ENCODE peak calls at places on chromosome 1, in eight cellular contexts. One of them, this sample, is unnamed.
A peak's percentile ranks its signal among the peaks of the same experiment; 100 is the strongest.

GRCh38 chr1:109266965-109267364 is 16.0 kb downstream of the PSRC1 start:
- DNase-seq in fibroblast of lung: peak; percentile 94
- DNase-seq in HL-60: no peak
- DNase-seq in Caco-2: no peak
- DNase-seq in body of pancreas: no peak
- DNase-seq in PC-9: peak; percentile 85
- DNase-seq in GM23338: no peak
- DNase-seq in left lung: no peak
- DNase-seq in this sample: no peak

GRCh38 chr1:72111662-72112061 is 170.7 kb downstream of the NEGR1 start:
- DNase-seq in PC-9: no peak
- DNase-seq in body of pancreas: no peak
- DNase-seq in GM23338: no peak
- DNase-seq in HL-60: peak; percentile 26
- DNase-seq in fibroblast of lung: no peak
- DNase-seq in Caco-2: no peak
- DNase-seq in left lung: no peak
- DNase-seq in this sample: no peak

GRCh38 chr1:234725177-234726132 is 115.5 kb upstream of the IRF2BP2 start:
- DNase-seq in fibroblast of lung: peak; percentile 25
- DNase-seq in GM23338: no peak
- DNase-seq in left lung: no peak
- DNase-seq in Caco-2: no peak
- DNase-seq in HL-60: peak; percentile 45
- DNase-seq in body of pancreas: peak; percentile 71
- DNase-seq in PC-9: peak; percentile 47
- DNase-seq in this sample: no peak

GRCh38 chr1:247415423-247416361 is at the start of gene NLRP3:
- DNase-seq in body of pancreas: no peak
- DNase-seq in PC-9: peak; percentile 35
- DNase-seq in HL-60: peak; percentile 82
- DNase-seq in fibroblast of lung: no peak
- DNase-seq in GM23338: peak; percentile 20
- DNase-seq in Caco-2: no peak
- DNase-seq in left lung: peak; percentile 62
- DNase-seq in this sample: peak; percentile 59

GRCh38 chr1:173275496-173275895 is 68.4 kb upstream of the TNFSF4 start:
- DNase-seq in fibroblast of lung: no peak
- DNase-seq in left lung: no peak
- DNase-seq in PC-9: no peak
- DNase-seq in HL-60: no peak
- DNase-seq in GM23338: no peak
- DNase-seq in Caco-2: no peak
- DNase-seq in body of pancreas: no peak
- DNase-seq in this sample: no peak

GRCh38 chr1:150809651-150810050 is 1.6 kb upstream of the CTSK start:
- DNase-seq in HL-60: no peak
- DNase-seq in fibroblast of lung: peak; percentile 74
- DNase-seq in GM23338: no peak
- DNase-seq in left lung: no peak
- DNase-seq in PC-9: no peak
- DNase-seq in body of pancreas: no peak
- DNase-seq in Caco-2: no peak
- DNase-seq in this sample: no peak

GRCh38 chr1:75097686-75098085 is 36.5 kb upstream of the LHX8 start:
- DNase-seq in body of pancreas: peak; percentile 20
- DNase-seq in fibroblast of lung: peak; percentile 13
- DNase-seq in Caco-2: no peak
- DNase-seq in GM23338: no peak
- DNase-seq in PC-9: no peak
- DNase-seq in left lung: no peak
- DNase-seq in HL-60: no peak
- DNase-seq in this sample: no peak

GRCh38 chr1:232900818-232901217 is 49.6 kb upstream of the NTPCR start:
- DNase-seq in PC-9: no peak
- DNase-seq in Caco-2: no peak
- DNase-seq in GM23338: no peak
- DNase-seq in fibroblast of lung: no peak
- DNase-seq in left lung: no peak
- DNase-seq in body of pancreas: no peak
- DNase-seq in HL-60: no peak
- DNase-seq in this sample: no peak

GRCh38 chr1:66503841-66504470 is 30.0 kb upstream of the SGIP1 start:
- DNase-seq in PC-9: no peak
- DNase-seq in Caco-2: peak; percentile 42
- DNase-seq in HL-60: peak; percentile 32
- DNase-seq in GM23338: peak; percentile 89
- DNase-seq in fibroblast of lung: peak; percentile 59
- DNase-seq in left lung: no peak
- DNase-seq in body of pancreas: peak; percentile 18
- DNase-seq in this sample: peak; percentile 9

GRCh38 chr1:206556748-206557635 is 49.7 kb downstream of the RASSF5 start:
- DNase-seq in body of pancreas: peak; percentile 60
- DNase-seq in HL-60: peak; percentile 97
- DNase-seq in GM23338: peak; percentile 80
- DNase-seq in Caco-2: peak; percentile 46
- DNase-seq in left lung: peak; percentile 93
- DNase-seq in PC-9: no peak
- DNase-seq in fibroblast of lung: peak; percentile 50
- DNase-seq in this sample: peak; percentile 90

GRCh38 chr1:206560021-206560716 is 52.1 kb downstream of the EIF2D start:
- DNase-seq in Caco-2: no peak
- DNase-seq in body of pancreas: peak; percentile 62
- DNase-seq in fibroblast of lung: no peak
- DNase-seq in PC-9: no peak
- DNase-seq in HL-60: no peak
- DNase-seq in left lung: no peak
- DNase-seq in GM23338: no peak
- DNase-seq in this sample: no peak

GRCh38 chr1:206557636-206558473 is 50.5 kb downstream of the RASSF5 start:
- DNase-seq in GM23338: no peak
- DNase-seq in PC-9: peak; percentile 42
- DNase-seq in fibroblast of lung: no peak
- DNase-seq in Caco-2: no peak
- DNase-seq in HL-60: peak; percentile 86
- DNase-seq in body of pancreas: no peak
- DNase-seq in left lung: peak; percentile 49
- DNase-seq in this sample: peak; percentile 40

GRCh38 chr1:206559661-206559995 is 52.3 kb downstream of the RASSF5 start:
- DNase-seq in body of pancreas: no peak
- DNase-seq in left lung: no peak
- DNase-seq in HL-60: no peak
- DNase-seq in GM23338: no peak
- DNase-seq in PC-9: no peak
- DNase-seq in Caco-2: no peak
- DNase-seq in fibroblast of lung: no peak
- DNase-seq in this sample: no peak

GRCh38 chr1:206558794-206559660 is 51.7 kb downstream of the RASSF5 start:
- DNase-seq in fibroblast of lung: no peak
- DNase-seq in GM23338: no peak
- DNase-seq in Caco-2: no peak
- DNase-seq in HL-60: peak; percentile 45
- DNase-seq in body of pancreas: no peak
- DNase-seq in PC-9: no peak
- DNase-seq in left lung: no peak
- DNase-seq in this sample: no peak
- H3K4me3 ChIP-seq in fibroblast of lung: no peak overlapping the region
- H3K4me3 ChIP-seq in GM23338: no peak overlapping the region
- H3K4me3 ChIP-seq in Caco-2: no peak overlapping the region
- H3K4me3 ChIP-seq in HL-60: peak overlapping the region; percentile 73
- H3K4me3 ChIP-seq in body of pancreas: no peak overlapping the region
- H3K4me3 ChIP-seq in PC-9: no peak overlapping the region
- H3K4me3 ChIP-seq in left lung: no peak overlapping the region
- H3K4me3 ChIP-seq in this sample: peak overlapping the region; percentile 84

GRCh38 chr1:241215683-241216082 is 141.3 kb downstream of the RGS7 start:
- DNase-seq in PC-9: no peak
- DNase-seq in Caco-2: no peak
- DNase-seq in body of pancreas: no peak
- DNase-seq in fibroblast of lung: no peak
- DNase-seq in GM23338: no peak
- DNase-seq in left lung: no peak
- DNase-seq in HL-60: no peak
- DNase-seq in this sample: no peak
- H3K4me3 ChIP-seq in PC-9: no peak overlapping the region
- H3K4me3 ChIP-seq in Caco-2: no peak overlapping the region
- H3K4me3 ChIP-seq in body of pancreas: no peak overlapping the region
- H3K4me3 ChIP-seq in fibroblast of lung: no peak overlapping the region
- H3K4me3 ChIP-seq in GM23338: no peak overlapping the region
- H3K4me3 ChIP-seq in left lung: no peak overlapping the region
- H3K4me3 ChIP-seq in HL-60: no peak overlapping the region
- H3K4me3 ChIP-seq in this sample: no peak overlapping the region

GRCh38 chr1:159920202-159920601 is 5.1 kb downstream of the TAGLN2 start:
- DNase-seq in HL-60: no peak
- DNase-seq in Caco-2: no peak
- DNase-seq in left lung: no peak
- DNase-seq in fibroblast of lung: no peak
- DNase-seq in PC-9: no peak
- DNase-seq in GM23338: no peak
- DNase-seq in body of pancreas: no peak
- DNase-seq in this sample: no peak
- H3K4me3 ChIP-seq in HL-60: no peak overlapping the region
- H3K4me3 ChIP-seq in Caco-2: no peak overlapping the region
- H3K4me3 ChIP-seq in left lung: no peak overlapping the region
- H3K4me3 ChIP-seq in fibroblast of lung: no peak overlapping the region
- H3K4me3 ChIP-seq in PC-9: no peak overlapping the region
- H3K4me3 ChIP-seq in GM23338: no peak overlapping the region
- H3K4me3 ChIP-seq in body of pancreas: no peak overlapping the region
- H3K4me3 ChIP-seq in this sample: no peak overlapping the region

GRCh38 chr1:18480315-18481189 is at the start of gene KLHDC7A:
- DNase-seq in left lung: peak; percentile 78
- DNase-seq in Caco-2: peak; percentile 92
- DNase-seq in fibroblast of lung: peak; percentile 0
- DNase-seq in GM23338: peak; percentile 94
- DNase-seq in PC-9: peak; percentile 91
- DNase-seq in body of pancreas: peak; percentile 88
- DNase-seq in HL-60: no peak
- DNase-seq in this sample: no peak

GRCh38 chr1:18484276-18484675 is 3.5 kb downstream of the KLHDC7A start:
- DNase-seq in PC-9: no peak
- DNase-seq in Caco-2: no peak
- DNase-seq in GM23338: no peak
- DNase-seq in body of pancreas: no peak
- DNase-seq in HL-60: no peak
- DNase-seq in fibroblast of lung: no peak
- DNase-seq in left lung: no peak
- DNase-seq in this sample: no peak

GRCh38 chr1:18482721-18483425 is 2.1 kb downstream of the KLHDC7A start:
- DNase-seq in Caco-2: no peak
- DNase-seq in PC-9: no peak
- DNase-seq in body of pancreas: no peak
- DNase-seq in HL-60: no peak
- DNase-seq in GM23338: no peak
- DNase-seq in fibroblast of lung: no peak
- DNase-seq in left lung: no peak
- DNase-seq in this sample: no peak

GRCh38 chr1:18481190-18481920 is 625 bp downstream of the KLHDC7A start:
- DNase-seq in GM23338: no peak
- DNase-seq in PC-9: no peak
- DNase-seq in Caco-2: no peak
- DNase-seq in left lung: no peak
- DNase-seq in HL-60: no peak
- DNase-seq in body of pancreas: peak; percentile 48
- DNase-seq in fibroblast of lung: no peak
- DNase-seq in this sample: no peak

GRCh38 chr1:18481921-18482701 is 1.4 kb downstream of the KLHDC7A start:
- DNase-seq in HL-60: no peak
- DNase-seq in left lung: no peak
- DNase-seq in Caco-2: no peak
- DNase-seq in GM23338: no peak
- DNase-seq in body of pancreas: no peak
- DNase-seq in PC-9: no peak
- DNase-seq in fibroblast of lung: no peak
- DNase-seq in this sample: no peak
- H3K4me3 ChIP-seq in HL-60: no peak overlapping the region
- H3K4me3 ChIP-seq in left lung: no peak overlapping the region
- H3K4me3 ChIP-seq in Caco-2: no peak overlapping the region
- H3K4me3 ChIP-seq in GM23338: no peak overlapping the region
- H3K4me3 ChIP-seq in body of pancreas: no peak overlapping the region
- H3K4me3 ChIP-seq in PC-9: no peak overlapping the region
- H3K4me3 ChIP-seq in fibroblast of lung: no peak overlapping the region
- H3K4me3 ChIP-seq in this sample: no peak overlapping the region

GRCh38 chr1:85047144-85047471 is 1.2 kb downstream of the MCOLN3 start:
- DNase-seq in GM23338: no peak
- DNase-seq in HL-60: no peak
- DNase-seq in body of pancreas: no peak
- DNase-seq in Caco-2: no peak
- DNase-seq in left lung: no peak
- DNase-seq in fibroblast of lung: no peak
- DNase-seq in PC-9: no peak
- DNase-seq in this sample: no peak
- H3K4me3 ChIP-seq in GM23338: peak overlapping the region; percentile 74
- H3K4me3 ChIP-seq in HL-60: no peak overlapping the region
- H3K4me3 ChIP-seq in body of pancreas: no peak overlapping the region
- H3K4me3 ChIP-seq in Caco-2: no peak overlapping the region
- H3K4me3 ChIP-seq in left lung: no peak overlapping the region
- H3K4me3 ChIP-seq in fibroblast of lung: no peak overlapping the region
- H3K4me3 ChIP-seq in PC-9: no peak overlapping the region
- H3K4me3 ChIP-seq in this sample: no peak overlapping the region

DNA sequence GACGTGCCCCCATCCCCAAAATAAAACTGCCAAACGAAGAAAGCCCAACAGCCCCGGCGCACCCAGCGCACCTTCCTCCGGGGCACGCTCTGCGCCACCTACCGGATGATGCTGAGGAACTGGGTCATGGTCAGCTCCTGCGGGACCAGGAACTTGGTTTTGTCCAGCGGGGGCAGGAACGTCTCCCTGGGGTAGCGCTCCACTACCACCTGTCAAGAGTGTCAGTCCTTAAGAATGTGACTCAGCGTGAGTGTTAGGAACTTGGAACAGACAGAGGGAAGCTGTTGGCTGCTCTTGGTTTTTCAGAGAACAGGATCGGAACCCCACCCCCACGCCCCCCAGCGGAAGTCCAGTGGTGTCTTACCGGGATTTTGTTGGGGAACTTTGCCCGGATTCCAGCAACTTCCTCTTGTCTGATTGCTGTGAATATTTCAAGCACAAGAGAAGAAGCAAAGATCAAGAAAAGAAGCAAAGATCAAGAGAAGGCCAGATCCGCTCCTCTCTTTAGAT is 431 bp downstream of the MAP1LC3C start:
- DNase-seq in Caco-2: peak; percentile 66
- DNase-seq in fibroblast of lung: peak; percentile 88
- DNase-seq in body of pancreas: peak; percentile 38
- DNase-seq in GM23338: peak; percentile 87
- DNase-seq in HL-60: peak; percentile 46
- DNase-seq in left lung: peak; percentile 78
- DNase-seq in PC-9: peak; percentile 58
- DNase-seq in this sample: peak; percentile 58
- H3K4me3 ChIP-seq in Caco-2: no peak overlapping the region
- H3K4me3 ChIP-seq in fibroblast of lung: peak overlapping the region; percentile 46
- H3K4me3 ChIP-seq in body of pancreas: no peak overlapping the region
- H3K4me3 ChIP-seq in GM23338: peak overlapping the region; percentile 64
- H3K4me3 ChIP-seq in HL-60: peak overlapping the region; percentile 31
- H3K4me3 ChIP-seq in left lung: peak overlapping the region; percentile 9
- H3K4me3 ChIP-seq in PC-9: no peak overlapping the region
- H3K4me3 ChIP-seq in this sample: peak overlapping the region; percentile 43